ENCODE peak calls at places on chromosomes 6 and 20, in ten cellular contexts. One of them, this sample, is unnamed.
A peak's percentile ranks its signal among the peaks of the same experiment; 100 is the strongest.

GRCh38 chr6:15715851-15716250 is 53.0 kb upstream of the DTNBP1 start:
- DNase-seq in activated CD8-positive, alpha-beta T cell treated with anti-CD3 and anti-CD28 coated beads for 36 hours: no peak
- DNase-seq in CD4-positive, alpha-beta memory T cell: no peak
- DNase-seq in stimulated activated CD8-positive, alpha-beta memory T cell treated with anti-CD3 and anti-CD28 coated beads, Interleukin-4, amount 100 ng/mL, for 48 hours: no peak
- DNase-seq in DMS79 treated with DMSO at 0.1 percent for 48 hours: no peak
- DNase-seq in uterus: no peak
- DNase-seq in upper lobe of right lung: no peak
- DNase-seq in caudate nucleus: no peak
- DNase-seq in NAMALWA: no peak
- DNase-seq in stimulated activated CD4-positive, alpha-beta T cell treated with anti-CD3 and anti-CD28 coated beads, Interleukin-4, amount 100 ng/mL, for 1 hour: no peak
- DNase-seq in this sample: no peak

GRCh38 chr6:10419749-10420545 is 5.1 kb upstream of the TFAP2A start:
- DNase-seq in stimulated activated CD8-positive, alpha-beta memory T cell treated with anti-CD3 and anti-CD28 coated beads, Interleukin-4, amount 100 ng/mL, for 48 hours: no peak
- DNase-seq in caudate nucleus: no peak
- DNase-seq in activated CD8-positive, alpha-beta T cell treated with anti-CD3 and anti-CD28 coated beads for 36 hours: no peak
- DNase-seq in DMS79 treated with DMSO at 0.1 percent for 48 hours: no peak
- DNase-seq in NAMALWA: no peak
- DNase-seq in upper lobe of right lung: no peak
- DNase-seq in CD4-positive, alpha-beta memory T cell: no peak
- DNase-seq in uterus: no peak
- DNase-seq in stimulated activated CD4-positive, alpha-beta T cell treated with anti-CD3 and anti-CD28 coated beads, Interleukin-4, amount 100 ng/mL, for 1 hour: no peak
- DNase-seq in this sample: no peak

GRCh38 chr6:41529970-41530369 is 16.2 kb upstream of the FOXP4 start:
- DNase-seq in CD4-positive, alpha-beta memory T cell: no peak
- DNase-seq in uterus: no peak
- DNase-seq in upper lobe of right lung: no peak
- DNase-seq in NAMALWA: no peak
- DNase-seq in DMS79 treated with DMSO at 0.1 percent for 48 hours: no peak
- DNase-seq in caudate nucleus: no peak
- DNase-seq in stimulated activated CD8-positive, alpha-beta memory T cell treated with anti-CD3 and anti-CD28 coated beads, Interleukin-4, amount 100 ng/mL, for 48 hours: no peak
- DNase-seq in stimulated activated CD4-positive, alpha-beta T cell treated with anti-CD3 and anti-CD28 coated beads, Interleukin-4, amount 100 ng/mL, for 1 hour: no peak
- DNase-seq in activated CD8-positive, alpha-beta T cell treated with anti-CD3 and anti-CD28 coated beads for 36 hours: no peak
- DNase-seq in this sample: no peak

GRCh38 chr6:158157064-158157764 is 10.8 kb downstream of the SERAC1 start:
- DNase-seq in stimulated activated CD8-positive, alpha-beta memory T cell treated with anti-CD3 and anti-CD28 coated beads, Interleukin-4, amount 100 ng/mL, for 48 hours: no peak
- DNase-seq in activated CD8-positive, alpha-beta T cell treated with anti-CD3 and anti-CD28 coated beads for 36 hours: no peak
- DNase-seq in caudate nucleus: no peak
- DNase-seq in upper lobe of right lung: no peak
- DNase-seq in uterus: no peak
- DNase-seq in NAMALWA: no peak
- DNase-seq in DMS79 treated with DMSO at 0.1 percent for 48 hours: no peak
- DNase-seq in stimulated activated CD4-positive, alpha-beta T cell treated with anti-CD3 and anti-CD28 coated beads, Interleukin-4, amount 100 ng/mL, for 1 hour: no peak
- DNase-seq in CD4-positive, alpha-beta memory T cell: no peak
- DNase-seq in this sample: no peak

GRCh38 chr20:50690979-50691584 is at the start of gene RIPOR3:
- DNase-seq in stimulated activated CD8-positive, alpha-beta memory T cell treated with anti-CD3 and anti-CD28 coated beads, Interleukin-4, amount 100 ng/mL, for 48 hours: peak; percentile 26
- DNase-seq in activated CD8-positive, alpha-beta T cell treated with anti-CD3 and anti-CD28 coated beads for 36 hours: peak; percentile 9
- DNase-seq in caudate nucleus: no peak
- DNase-seq in DMS79 treated with DMSO at 0.1 percent for 48 hours: no peak
- DNase-seq in upper lobe of right lung: no peak
- DNase-seq in CD4-positive, alpha-beta memory T cell: no peak
- DNase-seq in stimulated activated CD4-positive, alpha-beta T cell treated with anti-CD3 and anti-CD28 coated beads, Interleukin-4, amount 100 ng/mL, for 1 hour: peak; percentile 3
- DNase-seq in NAMALWA: no peak
- DNase-seq in uterus: peak; percentile 50
- DNase-seq in this sample: no peak

GRCh38 chr6:154410619-154411044 is 54.0 kb upstream of the IPCEF1 start:
- DNase-seq in activated CD8-positive, alpha-beta T cell treated with anti-CD3 and anti-CD28 coated beads for 36 hours: peak; percentile 14
- DNase-seq in DMS79 treated with DMSO at 0.1 percent for 48 hours: peak; percentile 94
- DNase-seq in stimulated activated CD4-positive, alpha-beta T cell treated with anti-CD3 and anti-CD28 coated beads, Interleukin-4, amount 100 ng/mL, for 1 hour: peak; percentile 12
- DNase-seq in CD4-positive, alpha-beta memory T cell: no peak
- DNase-seq in NAMALWA: no peak
- DNase-seq in upper lobe of right lung: no peak
- DNase-seq in caudate nucleus: no peak
- DNase-seq in uterus: peak; percentile 75
- DNase-seq in stimulated activated CD8-positive, alpha-beta memory T cell treated with anti-CD3 and anti-CD28 coated beads, Interleukin-4, amount 100 ng/mL, for 48 hours: peak; percentile 61
- DNase-seq in this sample: peak; percentile 96

GRCh38 chr6:56938634-56939294 is 16.1 kb upstream of the BEND6 start:
- DNase-seq in activated CD8-positive, alpha-beta T cell treated with anti-CD3 and anti-CD28 coated beads for 36 hours: no peak
- DNase-seq in uterus: no peak
- DNase-seq in stimulated activated CD8-positive, alpha-beta memory T cell treated with anti-CD3 and anti-CD28 coated beads, Interleukin-4, amount 100 ng/mL, for 48 hours: peak; percentile 46
- DNase-seq in CD4-positive, alpha-beta memory T cell: no peak
- DNase-seq in DMS79 treated with DMSO at 0.1 percent for 48 hours: no peak
- DNase-seq in NAMALWA: no peak
- DNase-seq in caudate nucleus: no peak
- DNase-seq in stimulated activated CD4-positive, alpha-beta T cell treated with anti-CD3 and anti-CD28 coated beads, Interleukin-4, amount 100 ng/mL, for 1 hour: peak; percentile 7
- DNase-seq in upper lobe of right lung: no peak
- DNase-seq in this sample: peak; percentile 99

GRCh38 chr20:19327401-19327800 is 115.0 kb downstream of the SLC24A3 start:
- DNase-seq in NAMALWA: no peak
- DNase-seq in DMS79 treated with DMSO at 0.1 percent for 48 hours: peak; percentile 87
- DNase-seq in uterus: no peak
- DNase-seq in upper lobe of right lung: no peak
- DNase-seq in activated CD8-positive, alpha-beta T cell treated with anti-CD3 and anti-CD28 coated beads for 36 hours: no peak
- DNase-seq in stimulated activated CD8-positive, alpha-beta memory T cell treated with anti-CD3 and anti-CD28 coated beads, Interleukin-4, amount 100 ng/mL, for 48 hours: no peak
- DNase-seq in caudate nucleus: no peak
- DNase-seq in stimulated activated CD4-positive, alpha-beta T cell treated with anti-CD3 and anti-CD28 coated beads, Interleukin-4, amount 100 ng/mL, for 1 hour: no peak
- DNase-seq in CD4-positive, alpha-beta memory T cell: no peak
- DNase-seq in this sample: no peak

GRCh38 chr6:15628499-15629131 is 34.2 kb downstream of the DTNBP1 start:
- DNase-seq in upper lobe of right lung: no peak
- DNase-seq in stimulated activated CD8-positive, alpha-beta memory T cell treated with anti-CD3 and anti-CD28 coated beads, Interleukin-4, amount 100 ng/mL, for 48 hours: peak; percentile 71
- DNase-seq in stimulated activated CD4-positive, alpha-beta T cell treated with anti-CD3 and anti-CD28 coated beads, Interleukin-4, amount 100 ng/mL, for 1 hour: peak; percentile 40
- DNase-seq in DMS79 treated with DMSO at 0.1 percent for 48 hours: no peak
- DNase-seq in activated CD8-positive, alpha-beta T cell treated with anti-CD3 and anti-CD28 coated beads for 36 hours: peak; percentile 91
- DNase-seq in CD4-positive, alpha-beta memory T cell: no peak
- DNase-seq in caudate nucleus: no peak
- DNase-seq in NAMALWA: no peak
- DNase-seq in uterus: no peak
- DNase-seq in this sample: peak; percentile 59